ENCODE peak calls at places on chromosomes 6 and 20, in seven cellular contexts. Y is activated T-cell treated with anti-CD3 and anti-CD28 coated beads, Interleukin-2, amount 50 U/mL, for 72 hours; A is NCI-H748 treated with DMSO at 0.1 percent for 48 hours; K is nucleus accumbens; Z is SHP77; F is CD8-positive, alpha-beta memory T cell; O is heart right ventricle. L is an unnamed sample.

GRCh38 chr6:8879334-8879733 is 444.0 kb upstream of the SLC35B3 start:
- DNase-seq in Y (no peak), A (no peak), K (no peak), Z (no peak), F (no peak), O (no peak), L (no peak)

GRCh38 chr6:52162940-52163908 is 23.0 kb upstream of the IL17A start:
- DNase-seq in Y (no peak), A (peak; percentile 58), K (no peak), Z (peak; percentile 6), F (no peak), O (no peak), L (peak; percentile 21)

GRCh38 chr6:128932061-128932460 is 49.1 kb downstream of the LAMA2 start:
- DNase-seq in Y (no peak), A (no peak), K (no peak), Z (no peak), F (no peak), O (no peak), L (no peak)

GRCh38 chr20:41242807-41243206 is 74.7 kb downstream of the ZHX3 start:
- DNase-seq in Y (no peak), A (no peak), K (no peak), Z (no peak), F (no peak), O (no peak), L (no peak)

GRCh38 chr20:49360242-49360968 is 82.5 kb upstream of the ZNFX1 start:
- DNase-seq in Y (no peak), A (no peak), K (no peak), Z (no peak), F (no peak), O (no peak), L (no peak)

GRCh38 chr20:13025181-13025580 is 16.4 kb downstream of the SPTLC3 start:
- DNase-seq in Y (no peak), A (no peak), K (no peak), Z (no peak), F (no peak), O (no peak), L (no peak)

GRCh38 chr20:2539341-2539740 is 3.0 kb downstream of the TMC2 start:
- DNase-seq in Y (no peak), A (no peak), K (no peak), Z (no peak), F (no peak), O (no peak), L (no peak)

GRCh38 chr6:10733151-10733715 is 10.4 kb downstream of the TMEM14C start:
- DNase-seq in Y (no peak), A (no peak), K (no peak), Z (no peak), F (peak; percentile 38), O (no peak), L (no peak)

GRCh38 chr6:157593596-157593995 is 212.6 kb downstream of the ZDHHC14 start:
- DNase-seq in Y (no peak), A (no peak), K (no peak), Z (no peak), F (no peak), O (no peak), L (no peak)

GRCh38 chr20:59604770-59605665 is 678 bp downstream of the PHACTR3 start:
- DNase-seq in Y (no peak), A (no peak), K (no peak), Z (no peak), F (no peak), O (no peak), L (no peak)

GRCh38 chr6:36334832-36335459 is 1.7 kb downstream of the BNIP5 start:
- DNase-seq in Y (no peak), A (peak; percentile 20), K (no peak), Z (no peak), F (no peak), O (no peak), L (peak; percentile 22)

GRCh38 chr6:111566873-111567517 is 38.7 kb downstream of the TRAF3IP2 start:
- DNase-seq in Y (peak; percentile 15), A (peak; percentile 91), K (no peak), Z (peak; percentile 90), F (no peak), O (peak; percentile 52), L (peak; percentile 83)

GRCh38 chr6:15017251-15017650 is 228.6 kb upstream of the JARID2 start:
- DNase-seq in Y (peak; percentile 15), A (no peak), K (no peak), Z (no peak), F (no peak), O (peak; percentile 36), L (no peak)

GRCh38 chr20:36720510-36720909 is 25.4 kb downstream of the NDRG3 start:
- DNase-seq in Y (peak; percentile 19), A (no peak), K (no peak), Z (no peak), F (no peak), O (no peak), L (no peak)

L was measured in NCI-H2081.